ENCODE peak calls at places on chromosomes 5 and 9, in nine cellular contexts. F is astrocyte of the spinal cord; D is stimulated activated CD4-positive, alpha-beta T cell treated with anti-CD3 and anti-CD28 coated beads, TNF-alpha, amount 100 ng/mL, for 48 hours; V is HT1080; P is head of caudate nucleus; O is amniotic epithelial cell; A is AG09309; Y is natural killer cell; I is ovary. S is an unnamed sample.

GRCh38 chr5:95113489-95113888 is 171.4 kb downstream of the MCTP1 start:
- DNase-seq in F (peak), D (no peak), V (peak), P (no peak), O (peak), A (peak), Y (no peak), I (no peak), S (peak)

GRCh38 chr5:16737173-16737572 is 120.4 kb upstream of the RETREG1 start:
- DNase-seq in F (no peak), D (no peak), V (no peak), P (no peak), O (no peak), A (no peak), Y (no peak), I (no peak), S (no peak)

GRCh38 chr5:138000102-138000723 is 32.7 kb downstream of the FAM13B start:
- DNase-seq in F (peak), D (no peak), V (peak), P (no peak), O (peak), A (no peak), Y (no peak), I (peak), S (peak)

GRCh38 chr9:86020731-86021130 is 78.6 kb downstream of the GOLM1 start:
- DNase-seq in F (peak), D (no peak), V (no peak), P (no peak), O (no peak), A (no peak), Y (no peak), I (no peak), S (no peak)

GRCh38 chr5:90741022-90741564 is 182.5 kb downstream of the ADGRV1 start:
- DNase-seq in F (no peak), D (no peak), V (no peak), P (no peak), O (no peak), A (no peak), Y (no peak), I (no peak), S (no peak)

GRCh38 chr5:128537306-128537998 is 593 bp downstream of the FBN2 start:
- DNase-seq in F (peak), D (no peak), V (peak), P (peak), O (peak), A (peak), Y (no peak), I (no peak), S (peak)

GRCh38 chr5:141747646-141748229 is 65.7 kb upstream of the ARAP3 start:
- DNase-seq in F (no peak), D (no peak), V (no peak), P (peak), O (no peak), A (no peak), Y (no peak), I (no peak), S (no peak)

GRCh38 chr9:15423328-15423985 is 781 bp downstream of the SNAPC3 start:
- DNase-seq in F (peak), D (no peak), V (peak), P (no peak), O (no peak), A (no peak), Y (no peak), I (no peak), S (peak)

GRCh38 chr5:144072518-144072927 is 97.9 kb downstream of the YIPF5 start:
- DNase-seq in F (peak), D (no peak), V (peak), P (no peak), O (peak), A (peak), Y (no peak), I (no peak), S (peak)

GRCh38 chr5:82351754-82352145 is 73.6 kb upstream of the RPS23 start:
- DNase-seq in F (peak), D (no peak), V (peak), P (peak), O (peak), A (no peak), Y (no peak), I (no peak), S (peak)

GRCh38 chr5:129771058-129771838 is 23.4 kb downstream of the MINAR2 start:
- DNase-seq in F (peak), D (peak), V (peak), P (peak), O (peak), A (peak), Y (no peak), I (peak), S (peak)

GRCh38 chr5:34011521-34011920 is 3.7 kb upstream of the AMACR start:
- DNase-seq in F (no peak), D (no peak), V (no peak), P (no peak), O (no peak), A (no peak), Y (no peak), I (no peak), S (peak)

GRCh38 chr9:113997610-113998009 is 80.5 kb downstream of the AMBP start:
- DNase-seq in F (no peak), D (no peak), V (no peak), P (no peak), O (no peak), A (no peak), Y (no peak), I (no peak), S (no peak)

GRCh38 chr5:173554989-173555705 is 61.3 kb downstream of the BOD1 start:
- DNase-seq in F (no peak), D (no peak), V (no peak), P (peak), O (no peak), A (no peak), Y (no peak), I (no peak), S (no peak)

GRCh38 chr5:7808998-7809397 is 41.9 kb downstream of the CFAP90 start:
- DNase-seq in F (no peak), D (no peak), V (no peak), P (no peak), O (no peak), A (no peak), Y (no peak), I (no peak), S (no peak)

GRCh38 chr9:136654820-136655219 is 7.9 kb upstream of the EGFL7 start:
- DNase-seq in F (no peak), D (no peak), V (no peak), P (no peak), O (no peak), A (no peak), Y (no peak), I (no peak), S (no peak)

GRCh38 chr9:129446828-129447550 is 173.9 kb downstream of the C9orf50 start:
- DNase-seq in F (no peak), D (no peak), V (peak), P (peak), O (peak), A (no peak), Y (no peak), I (no peak), S (no peak)

GRCh38 chr9:33162721-33163311 is 4.3 kb downstream of the B4GALT1 start:
- DNase-seq in F (no peak), D (no peak), V (no peak), P (no peak), O (peak), A (peak), Y (no peak), I (no peak), S (peak)

GRCh38 chr9:3262831-3263544 is 262.8 kb downstream of the RFX3 start:
- DNase-seq in F (no peak), D (no peak), V (no peak), P (no peak), O (no peak), A (no peak), Y (no peak), I (no peak), S (no peak)

GRCh38 chr5:124343451-124343867 is 403.0 kb downstream of the ZNF608 start:
- DNase-seq in F (peak), D (no peak), V (peak), P (no peak), O (peak), A (peak), Y (no peak), I (no peak), S (peak)

GRCh38 chr5:20166496-20166895 is 178.5 kb upstream of the CDH18 start:
- DNase-seq in F (peak), D (no peak), V (no peak), P (no peak), O (no peak), A (no peak), Y (no peak), I (no peak), S (no peak)

GRCh38 chr9:94802795-94803194 is 76.3 kb downstream of the AOPEP start:
- DNase-seq in F (peak), D (no peak), V (peak), P (no peak), O (peak), A (no peak), Y (no peak), I (no peak), S (no peak)

GRCh38 chr9:114910541-114910940 is 19.9 kb downstream of the TNFSF8 start:
- DNase-seq in F (no peak), D (no peak), V (no peak), P (no peak), O (no peak), A (no peak), Y (no peak), I (no peak), S (no peak)

GRCh38 chr5:115349001-115349817 is 52.8 kb upstream of the CCDC112 start:
- DNase-seq in F (peak), D (no peak), V (peak), P (no peak), O (peak), A (peak), Y (no peak), I (no peak), S (peak)

GRCh38 chr9:94511134-94511942 is 43.5 kb upstream of the PCAT7 start:
- DNase-seq in F (no peak), D (no peak), V (no peak), P (no peak), O (peak), A (no peak), Y (no peak), I (no peak), S (peak)

GRCh38 chr9:89594811-89595550 is 9.8 kb upstream of the GADD45G start:
- DNase-seq in F (no peak), D (no peak), V (no peak), P (no peak), O (no peak), A (no peak), Y (no peak), I (no peak), S (no peak)

GRCh38 chr5:39586185-39586584 is 161.4 kb upstream of the DAB2 start:
- DNase-seq in F (no peak), D (no peak), V (no peak), P (no peak), O (no peak), A (no peak), Y (no peak), I (no peak), S (no peak)

GRCh38 chr9:87742813-87743428 is 17.0 kb downstream of the CTSL start:
- DNase-seq in F (no peak), D (no peak), V (peak), P (no peak), O (no peak), A (no peak), Y (no peak), I (no peak), S (no peak)

GRCh38 chr5:38023353-38023752 is 183.5 kb upstream of the GDNF start:
- DNase-seq in F (no peak), D (no peak), V (no peak), P (no peak), O (no peak), A (no peak), Y (no peak), I (no peak), S (no peak)

GRCh38 chr9:21385131-21385665 is at the start of gene IFNA2:
- DNase-seq in F (no peak), D (no peak), V (no peak), P (no peak), O (no peak), A (no peak), Y (no peak), I (no peak), S (no peak)

GRCh38 chr9:115551396-115551795 is 433.4 kb upstream of the TNC start:
- DNase-seq in F (peak), D (no peak), V (no peak), P (no peak), O (no peak), A (peak), Y (no peak), I (no peak), S (no peak)

GRCh38 chr5:141040093-141040762 is 10.9 kb upstream of the PCDHB1 start:
- DNase-seq in F (no peak), D (no peak), V (no peak), P (peak), O (no peak), A (no peak), Y (no peak), I (peak), S (peak)

GRCh38 chr9:95292226-95292625 is 25.3 kb downstream of the FANCC start:
- DNase-seq in F (no peak), D (no peak), V (no peak), P (no peak), O (no peak), A (no peak), Y (no peak), I (no peak), S (no peak)

GRCh38 chr9:16010221-16010620 is 457.4 kb downstream of the CCDC171 start:
- DNase-seq in F (no peak), D (no peak), V (no peak), P (no peak), O (peak), A (no peak), Y (no peak), I (no peak), S (no peak)

GRCh38 chr9:20236676-20237075 is 385.6 kb downstream of the MLLT3 start:
- DNase-seq in F (no peak), D (no peak), V (peak), P (no peak), O (no peak), A (no peak), Y (no peak), I (no peak), S (no peak)

S was measured in fibroblast of pulmonary artery.